ENCODE peak calls at places on chromosomes 3 and 15, in eight cellular contexts. One of them, this sample, is unnamed.
A peak's percentile ranks its signal among the peaks of the same experiment; 100 is the strongest.

GRCh38 chr15:56342653-56343052 is 22.6 kb upstream of the TEX9 start:
- DNase-seq in astrocyte: peak; percentile 39
- DNase-seq in BJ: no peak
- DNase-seq in astrocyte of the spinal cord: peak; percentile 4
- DNase-seq in fibroblast of the aortic adventitia: peak; percentile 68
- DNase-seq in mucosa of descending colon: no peak
- DNase-seq in A549: no peak
- DNase-seq in Panc1: no peak
- DNase-seq in this sample: no peak

GRCh38 chr3:134308350-134308891 is 57.8 kb upstream of the RYK start:
- DNase-seq in Panc1: peak; percentile 84
- DNase-seq in BJ: no peak
- DNase-seq in fibroblast of the aortic adventitia: peak; percentile 97
- DNase-seq in astrocyte: peak; percentile 74
- DNase-seq in mucosa of descending colon: peak; percentile 74
- DNase-seq in astrocyte of the spinal cord: peak; percentile 88
- DNase-seq in A549: peak; percentile 83
- DNase-seq in this sample: peak; percentile 90

GRCh38 chr3:142275856-142276255 is 50.5 kb upstream of the GK5 start:
- DNase-seq in fibroblast of the aortic adventitia: peak; percentile 98
- DNase-seq in mucosa of descending colon: no peak
- DNase-seq in Panc1: no peak
- DNase-seq in A549: no peak
- DNase-seq in astrocyte of the spinal cord: peak; percentile 58
- DNase-seq in astrocyte: peak; percentile 96
- DNase-seq in BJ: peak; percentile 85
- DNase-seq in this sample: no peak

GRCh38 chr15:75362642-75363249 is 5.7 kb downstream of the MAN2C1 start:
- DNase-seq in astrocyte of the spinal cord: no peak
- DNase-seq in astrocyte: no peak
- DNase-seq in fibroblast of the aortic adventitia: no peak
- DNase-seq in BJ: no peak
- DNase-seq in A549: no peak
- DNase-seq in Panc1: no peak
- DNase-seq in mucosa of descending colon: no peak
- DNase-seq in this sample: no peak

GRCh38 chr3:39125837-39126500 is 18.5 kb downstream of the TTC21A start:
- DNase-seq in A549: no peak
- DNase-seq in BJ: no peak
- DNase-seq in Panc1: no peak
- DNase-seq in mucosa of descending colon: no peak
- DNase-seq in astrocyte: no peak
- DNase-seq in astrocyte of the spinal cord: no peak
- DNase-seq in fibroblast of the aortic adventitia: peak; percentile 35
- DNase-seq in this sample: no peak

GRCh38 chr15:75349851-75350588 is 3.2 kb downstream of the NEIL1 start:
- DNase-seq in mucosa of descending colon: peak; percentile 85
- DNase-seq in astrocyte of the spinal cord: no peak
- DNase-seq in A549: no peak
- DNase-seq in BJ: no peak
- DNase-seq in Panc1: no peak
- DNase-seq in fibroblast of the aortic adventitia: no peak
- DNase-seq in astrocyte: no peak
- DNase-seq in this sample: no peak

GRCh38 chr3:64295594-64295993 is 70.3 kb upstream of the PRICKLE2 start:
- DNase-seq in BJ: peak; percentile 46
- DNase-seq in fibroblast of the aortic adventitia: peak; percentile 95
- DNase-seq in A549: peak; percentile 5
- DNase-seq in mucosa of descending colon: no peak
- DNase-seq in astrocyte of the spinal cord: peak; percentile 90
- DNase-seq in Panc1: no peak
- DNase-seq in astrocyte: peak; percentile 90
- DNase-seq in this sample: peak; percentile 7

GRCh38 chr15:66560856-66561525 is 4.8 kb downstream of the LCTL start:
- DNase-seq in astrocyte of the spinal cord: no peak
- DNase-seq in astrocyte: no peak
- DNase-seq in A549: no peak
- DNase-seq in Panc1: no peak
- DNase-seq in BJ: no peak
- DNase-seq in mucosa of descending colon: no peak
- DNase-seq in fibroblast of the aortic adventitia: no peak
- DNase-seq in this sample: no peak

GRCh38 chr3:152283492-152284381 is 15.0 kb downstream of the MBNL1 start:
- DNase-seq in A549: no peak
- DNase-seq in Panc1: no peak
- DNase-seq in fibroblast of the aortic adventitia: no peak
- DNase-seq in BJ: no peak
- DNase-seq in astrocyte of the spinal cord: no peak
- DNase-seq in astrocyte: no peak
- DNase-seq in mucosa of descending colon: no peak
- DNase-seq in this sample: no peak

GRCh38 chr3:97950360-97950759 is 21.9 kb downstream of the RIOX2 start:
- DNase-seq in A549: no peak
- DNase-seq in astrocyte of the spinal cord: no peak
- DNase-seq in mucosa of descending colon: no peak
- DNase-seq in fibroblast of the aortic adventitia: no peak
- DNase-seq in BJ: no peak
- DNase-seq in astrocyte: no peak
- DNase-seq in Panc1: no peak
- DNase-seq in this sample: no peak

GRCh38 chr15:92889390-92890113 is 10.6 kb upstream of the CHD2 start:
- DNase-seq in mucosa of descending colon: no peak
- DNase-seq in BJ: no peak
- DNase-seq in astrocyte of the spinal cord: peak; percentile 5
- DNase-seq in astrocyte: no peak
- DNase-seq in A549: no peak
- DNase-seq in fibroblast of the aortic adventitia: peak; percentile 18
- DNase-seq in Panc1: no peak
- DNase-seq in this sample: no peak

GRCh38 chr15:51240066-51240465 is 98.3 kb downstream of the CYP19A1 start:
- DNase-seq in mucosa of descending colon: no peak
- DNase-seq in astrocyte: no peak
- DNase-seq in fibroblast of the aortic adventitia: no peak
- DNase-seq in A549: no peak
- DNase-seq in BJ: no peak
- DNase-seq in Panc1: no peak
- DNase-seq in astrocyte of the spinal cord: no peak
- DNase-seq in this sample: no peak

GRCh38 chr3:15974647-15975046 is 176.9 kb upstream of the ANKRD28 start:
- DNase-seq in astrocyte: no peak
- DNase-seq in mucosa of descending colon: no peak
- DNase-seq in A549: peak; percentile 18
- DNase-seq in BJ: no peak
- DNase-seq in Panc1: no peak
- DNase-seq in astrocyte of the spinal cord: no peak
- DNase-seq in fibroblast of the aortic adventitia: no peak
- DNase-seq in this sample: peak; percentile 57

GRCh38 chr3:98695816-98696215 is 67.3 kb upstream of the ST3GAL6 start:
- DNase-seq in astrocyte of the spinal cord: no peak
- DNase-seq in mucosa of descending colon: no peak
- DNase-seq in Panc1: no peak
- DNase-seq in astrocyte: no peak
- DNase-seq in fibroblast of the aortic adventitia: peak; percentile 42
- DNase-seq in BJ: no peak
- DNase-seq in A549: no peak
- DNase-seq in this sample: no peak

GRCh38 chr15:91448245-91448644 is 348.2 kb downstream of the SV2B start:
- DNase-seq in astrocyte of the spinal cord: no peak
- DNase-seq in fibroblast of the aortic adventitia: no peak
- DNase-seq in mucosa of descending colon: no peak
- DNase-seq in BJ: no peak
- DNase-seq in A549: no peak
- DNase-seq in astrocyte: no peak
- DNase-seq in Panc1: no peak
- DNase-seq in this sample: no peak

GRCh38 chr3:194139085-194139976 is 3.4 kb downstream of the HES1 start:
- DNase-seq in astrocyte: peak; percentile 87
- DNase-seq in BJ: peak; percentile 62
- DNase-seq in astrocyte of the spinal cord: peak; percentile 87
- DNase-seq in mucosa of descending colon: peak; percentile 62
- DNase-seq in fibroblast of the aortic adventitia: peak; percentile 81
- DNase-seq in Panc1: no peak
- DNase-seq in A549: peak; percentile 69
- DNase-seq in this sample: peak; percentile 8

GRCh38 chr15:98154863-98155262 is 194.4 kb downstream of the ARRDC4 start:
- DNase-seq in BJ: peak; percentile 96
- DNase-seq in A549: peak; percentile 18
- DNase-seq in fibroblast of the aortic adventitia: peak; percentile 87
- DNase-seq in astrocyte: peak; percentile 80
- DNase-seq in Panc1: no peak
- DNase-seq in astrocyte of the spinal cord: peak; percentile 44
- DNase-seq in mucosa of descending colon: no peak
- DNase-seq in this sample: no peak

GRCh38 chr3:185932213-185932612 is 5.6 kb downstream of the TRA2B start:
- DNase-seq in mucosa of descending colon: no peak
- DNase-seq in BJ: no peak
- DNase-seq in Panc1: no peak
- DNase-seq in A549: no peak
- DNase-seq in fibroblast of the aortic adventitia: no peak
- DNase-seq in astrocyte: no peak
- DNase-seq in astrocyte of the spinal cord: no peak
- DNase-seq in this sample: no peak

GRCh38 chr3:185930393-185931107 is 7.3 kb downstream of the TRA2B start:
- DNase-seq in astrocyte of the spinal cord: no peak
- DNase-seq in Panc1: no peak
- DNase-seq in fibroblast of the aortic adventitia: no peak
- DNase-seq in BJ: no peak
- DNase-seq in astrocyte: peak; percentile 40
- DNase-seq in mucosa of descending colon: no peak
- DNase-seq in A549: no peak
- DNase-seq in this sample: no peak

GRCh38 chr3:185929192-185930151 is 8.3 kb downstream of the TRA2B start:
- DNase-seq in astrocyte: peak; percentile 47
- DNase-seq in mucosa of descending colon: no peak
- DNase-seq in BJ: no peak
- DNase-seq in Panc1: no peak
- DNase-seq in astrocyte of the spinal cord: no peak
- DNase-seq in fibroblast of the aortic adventitia: no peak
- DNase-seq in A549: no peak
- DNase-seq in this sample: no peak

GRCh38 chr3:185933374-185933950 is 4.4 kb downstream of the TRA2B start:
- DNase-seq in A549: no peak
- DNase-seq in Panc1: no peak
- DNase-seq in fibroblast of the aortic adventitia: no peak
- DNase-seq in astrocyte of the spinal cord: no peak
- DNase-seq in mucosa of descending colon: no peak
- DNase-seq in BJ: no peak
- DNase-seq in astrocyte: no peak
- DNase-seq in this sample: no peak

GRCh38 chr3:185931777-185932176 is 6.0 kb downstream of the TRA2B start:
- DNase-seq in mucosa of descending colon: no peak
- DNase-seq in astrocyte of the spinal cord: no peak
- DNase-seq in BJ: no peak
- DNase-seq in Panc1: no peak
- DNase-seq in astrocyte: no peak
- DNase-seq in A549: no peak
- DNase-seq in fibroblast of the aortic adventitia: no peak
- DNase-seq in this sample: no peak
- H3K4me3 ChIP-seq in mucosa of descending colon: no peak overlapping the region
- H3K4me3 ChIP-seq in astrocyte of the spinal cord: no peak overlapping the region
- H3K4me3 ChIP-seq in BJ: no peak overlapping the region
- H3K4me3 ChIP-seq in Panc1: peak overlapping the region; percentile 94
- H3K4me3 ChIP-seq in astrocyte: peak overlapping the region; percentile 36
- H3K4me3 ChIP-seq in A549: peak overlapping the region; percentile 99
- H3K4me3 ChIP-seq in fibroblast of the aortic adventitia: no peak overlapping the region
- H3K4me3 ChIP-seq in this sample: no peak overlapping the region

GRCh38 chr15:49875392-49875791 is 243.6 kb downstream of the ATP8B4 start:
- DNase-seq in astrocyte of the spinal cord: no peak
- DNase-seq in BJ: no peak
- DNase-seq in Panc1: no peak
- DNase-seq in A549: peak; percentile 30
- DNase-seq in mucosa of descending colon: no peak
- DNase-seq in fibroblast of the aortic adventitia: no peak
- DNase-seq in astrocyte: no peak
- DNase-seq in this sample: no peak
- H3K4me3 ChIP-seq in astrocyte of the spinal cord: no peak overlapping the region
- H3K4me3 ChIP-seq in BJ: no peak overlapping the region
- H3K4me3 ChIP-seq in Panc1: no peak overlapping the region
- H3K4me3 ChIP-seq in A549: no peak overlapping the region
- H3K4me3 ChIP-seq in mucosa of descending colon: no peak overlapping the region
- H3K4me3 ChIP-seq in fibroblast of the aortic adventitia: no peak overlapping the region
- H3K4me3 ChIP-seq in astrocyte: no peak overlapping the region
- H3K4me3 ChIP-seq in this sample: no peak overlapping the region

GRCh38 chr3:116000315-116000714 is 377.0 kb downstream of the GAP43 start:
- DNase-seq in Panc1: peak; percentile 58
- DNase-seq in mucosa of descending colon: no peak
- DNase-seq in A549: peak; percentile 78
- DNase-seq in fibroblast of the aortic adventitia: peak; percentile 94
- DNase-seq in astrocyte: peak; percentile 98
- DNase-seq in astrocyte of the spinal cord: peak; percentile 94
- DNase-seq in BJ: peak; percentile 69
- DNase-seq in this sample: no peak

GRCh38 chr3:116001063-116001765 is 377.9 kb downstream of the GAP43 start:
- DNase-seq in astrocyte: peak; percentile 54
- DNase-seq in BJ: peak; percentile 26
- DNase-seq in mucosa of descending colon: no peak
- DNase-seq in fibroblast of the aortic adventitia: peak; percentile 75
- DNase-seq in astrocyte of the spinal cord: peak; percentile 62
- DNase-seq in Panc1: no peak
- DNase-seq in A549: no peak
- DNase-seq in this sample: no peak

GRCh38 chr3:115996420-115997108 is 373.3 kb downstream of the GAP43 start:
- DNase-seq in astrocyte of the spinal cord: peak; percentile 75
- DNase-seq in Panc1: no peak
- DNase-seq in astrocyte: peak; percentile 80
- DNase-seq in A549: peak; percentile 36
- DNase-seq in mucosa of descending colon: no peak
- DNase-seq in fibroblast of the aortic adventitia: peak; percentile 79
- DNase-seq in BJ: no peak
- DNase-seq in this sample: no peak

GRCh38 chr3:115999598-115999997 is 376.3 kb downstream of the GAP43 start:
- DNase-seq in BJ: no peak
- DNase-seq in mucosa of descending colon: no peak
- DNase-seq in astrocyte of the spinal cord: no peak
- DNase-seq in A549: no peak
- DNase-seq in Panc1: no peak
- DNase-seq in fibroblast of the aortic adventitia: no peak
- DNase-seq in astrocyte: peak; percentile 21
- DNase-seq in this sample: no peak

GRCh38 chr3:115999001-115999400 is 375.7 kb downstream of the GAP43 start:
- DNase-seq in astrocyte of the spinal cord: peak; percentile 9
- DNase-seq in fibroblast of the aortic adventitia: no peak
- DNase-seq in A549: no peak
- DNase-seq in astrocyte: no peak
- DNase-seq in Panc1: no peak
- DNase-seq in mucosa of descending colon: no peak
- DNase-seq in BJ: no peak
- DNase-seq in this sample: no peak
- H3K4me3 ChIP-seq in astrocyte of the spinal cord: no peak overlapping the region
- H3K4me3 ChIP-seq in fibroblast of the aortic adventitia: no peak overlapping the region
- H3K4me3 ChIP-seq in A549: no peak overlapping the region
- H3K4me3 ChIP-seq in astrocyte: no peak overlapping the region
- H3K4me3 ChIP-seq in Panc1: no peak overlapping the region
- H3K4me3 ChIP-seq in mucosa of descending colon: no peak overlapping the region
- H3K4me3 ChIP-seq in BJ: no peak overlapping the region
- H3K4me3 ChIP-seq in this sample: no peak overlapping the region

GRCh38 chr3:59052803-59053411 is 3.1 kb upstream of the CFAP20DC start:
- DNase-seq in A549: peak; percentile 37
- DNase-seq in astrocyte: peak; percentile 9
- DNase-seq in Panc1: no peak
- DNase-seq in fibroblast of the aortic adventitia: peak; percentile 68
- DNase-seq in astrocyte of the spinal cord: peak; percentile 53
- DNase-seq in BJ: no peak
- DNase-seq in mucosa of descending colon: no peak
- DNase-seq in this sample: peak; percentile 27

GRCh38 chr3:59046839-59047238 is 3.0 kb downstream of the CFAP20DC start:
- DNase-seq in Panc1: no peak
- DNase-seq in astrocyte of the spinal cord: no peak
- DNase-seq in fibroblast of the aortic adventitia: no peak
- DNase-seq in A549: no peak
- DNase-seq in astrocyte: no peak
- DNase-seq in mucosa of descending colon: no peak
- DNase-seq in BJ: no peak
- DNase-seq in this sample: no peak

GRCh38 chr3:59049671-59050331 is at the start of gene CFAP20DC:
- DNase-seq in fibroblast of the aortic adventitia: peak; percentile 89
- DNase-seq in astrocyte: peak; percentile 82
- DNase-seq in astrocyte of the spinal cord: peak; percentile 93
- DNase-seq in mucosa of descending colon: peak; percentile 94
- DNase-seq in A549: peak; percentile 90
- DNase-seq in Panc1: peak; percentile 78
- DNase-seq in BJ: peak; percentile 62
- DNase-seq in this sample: peak; percentile 93
- H3K4me3 ChIP-seq in fibroblast of the aortic adventitia: peak within 1 kb of the TSS; percentile 72
- H3K4me3 ChIP-seq in astrocyte: peak within 1 kb of the TSS; percentile 63
- H3K4me3 ChIP-seq in astrocyte of the spinal cord: peak within 1 kb of the TSS; percentile 71
- H3K4me3 ChIP-seq in mucosa of descending colon: no peak within 1 kb of the TSS
- H3K4me3 ChIP-seq in A549: peak within 1 kb of the TSS; percentile 65
- H3K4me3 ChIP-seq in Panc1: peak within 1 kb of the TSS; percentile 68
- H3K4me3 ChIP-seq in BJ: peak within 1 kb of the TSS; percentile 58
- H3K4me3 ChIP-seq in this sample: peak within 1 kb of the TSS; percentile 51